ENCODE peak calls at places on chromosome 21, in six cellular contexts. One of them, this sample, is unnamed.

GRCh38 chr21:27761623-27762022 is 794.7 kb upstream of the ADAMTS5 start:
- DNase-seq in tibial nerve: no peak
- DNase-seq in uterus: no peak
- DNase-seq in HCT116: no peak
- DNase-seq in A549: no peak
- DNase-seq in testis: no peak
- DNase-seq in this sample: no peak

GRCh38 chr21:34598931-34599400 is 15.9 kb downstream of the RCAN1 start:
- DNase-seq in A549: no peak
- DNase-seq in uterus: no peak
- DNase-seq in HCT116: peak; percentile 63
- DNase-seq in tibial nerve: no peak
- DNase-seq in testis: no peak
- DNase-seq in this sample: no peak

GRCh38 chr21:18340387-18340942 is 63.1 kb downstream of the TMPRSS15 start:
- DNase-seq in A549: no peak
- DNase-seq in HCT116: no peak
- DNase-seq in tibial nerve: no peak
- DNase-seq in testis: no peak
- DNase-seq in uterus: no peak
- DNase-seq in this sample: no peak

GRCh38 chr21:26717146-26717739 is 128.0 kb downstream of the ADAMTS1 start:
- DNase-seq in testis: no peak
- DNase-seq in uterus: no peak
- DNase-seq in HCT116: no peak
- DNase-seq in tibial nerve: no peak
- DNase-seq in A549: peak; percentile 4
- DNase-seq in this sample: no peak

GRCh38 chr21:26405071-26405470 is 168.0 kb downstream of the CYYR1 start:
- DNase-seq in HCT116: no peak
- DNase-seq in uterus: no peak
- DNase-seq in testis: no peak
- DNase-seq in A549: no peak
- DNase-seq in tibial nerve: no peak
- DNase-seq in this sample: no peak

GRCh38 chr21:20020032-20020431 is 978.2 kb upstream of the NCAM2 start:
- DNase-seq in tibial nerve: no peak
- DNase-seq in uterus: no peak
- DNase-seq in testis: no peak
- DNase-seq in A549: no peak
- DNase-seq in HCT116: no peak
- DNase-seq in this sample: no peak

GRCh38 chr21:19321688-19322087 is 918.1 kb upstream of the TMPRSS15 start:
- DNase-seq in A549: no peak
- DNase-seq in testis: no peak
- DNase-seq in uterus: no peak
- DNase-seq in HCT116: no peak
- DNase-seq in tibial nerve: no peak
- DNase-seq in this sample: no peak

GRCh38 chr21:24899138-24899537 is 708.1 kb downstream of the MRPL39 start:
- DNase-seq in testis: no peak
- DNase-seq in tibial nerve: no peak
- DNase-seq in A549: no peak
- DNase-seq in HCT116: no peak
- DNase-seq in uterus: no peak
- DNase-seq in this sample: no peak

GRCh38 chr21:39307466-39307865 is 6.0 kb downstream of the BRWD1 start:
- DNase-seq in HCT116: no peak
- DNase-seq in uterus: no peak
- DNase-seq in testis: no peak
- DNase-seq in tibial nerve: no peak
- DNase-seq in A549: no peak
- DNase-seq in this sample: no peak

GRCh38 chr21:26842976-26843911 is 2.0 kb downstream of the ADAMTS1 start:
- DNase-seq in uterus: peak; percentile 96
- DNase-seq in HCT116: no peak
- DNase-seq in testis: peak; percentile 92
- DNase-seq in A549: peak; percentile 67
- DNase-seq in tibial nerve: peak; percentile 93
- DNase-seq in this sample: peak; percentile 95

GRCh38 chr21:25790122-25790951 is 55.6 kb downstream of the GABPA start:
- DNase-seq in A549: peak; percentile 44
- DNase-seq in testis: no peak
- DNase-seq in tibial nerve: no peak
- DNase-seq in uterus: no peak
- DNase-seq in HCT116: peak; percentile 34
- DNase-seq in this sample: no peak

GRCh38 chr21:34202553-34203332 is 129.4 kb downstream of the MRPS6 start:
- DNase-seq in A549: peak; percentile 14
- DNase-seq in tibial nerve: no peak
- DNase-seq in uterus: peak; percentile 60
- DNase-seq in HCT116: peak; percentile 3
- DNase-seq in testis: peak; percentile 74
- DNase-seq in this sample: peak; percentile 82

GRCh38 chr21:34870246-34870645 is 178.9 kb downstream of the RUNX1 start:
- DNase-seq in A549: no peak
- DNase-seq in testis: no peak
- DNase-seq in tibial nerve: no peak
- DNase-seq in uterus: no peak
- DNase-seq in HCT116: no peak
- DNase-seq in this sample: no peak

GRCh38 chr21:39694750-39695149 is 50.2 kb upstream of the IGSF5 start:
- DNase-seq in A549: no peak
- DNase-seq in testis: no peak
- DNase-seq in HCT116: no peak
- DNase-seq in tibial nerve: no peak
- DNase-seq in uterus: no peak
- DNase-seq in this sample: no peak

GRCh38 chr21:25999935-26000582 is 170.5 kb downstream of the APP start:
- DNase-seq in tibial nerve: no peak
- DNase-seq in uterus: no peak
- DNase-seq in HCT116: no peak
- DNase-seq in A549: no peak
- DNase-seq in testis: no peak
- DNase-seq in this sample: no peak

GRCh38 chr21:26123012-26123411 is 47.6 kb downstream of the APP start:
- DNase-seq in tibial nerve: no peak
- DNase-seq in A549: no peak
- DNase-seq in testis: no peak
- DNase-seq in uterus: no peak
- DNase-seq in HCT116: no peak
- DNase-seq in this sample: no peak

GRCh38 chr21:26170471-26171309 is at the start of gene APP:
- DNase-seq in testis: peak; percentile 90
- DNase-seq in uterus: peak; percentile 83
- DNase-seq in A549: peak; percentile 57
- DNase-seq in HCT116: peak; percentile 19
- DNase-seq in tibial nerve: peak; percentile 79
- DNase-seq in this sample: peak; percentile 87

DNA sequence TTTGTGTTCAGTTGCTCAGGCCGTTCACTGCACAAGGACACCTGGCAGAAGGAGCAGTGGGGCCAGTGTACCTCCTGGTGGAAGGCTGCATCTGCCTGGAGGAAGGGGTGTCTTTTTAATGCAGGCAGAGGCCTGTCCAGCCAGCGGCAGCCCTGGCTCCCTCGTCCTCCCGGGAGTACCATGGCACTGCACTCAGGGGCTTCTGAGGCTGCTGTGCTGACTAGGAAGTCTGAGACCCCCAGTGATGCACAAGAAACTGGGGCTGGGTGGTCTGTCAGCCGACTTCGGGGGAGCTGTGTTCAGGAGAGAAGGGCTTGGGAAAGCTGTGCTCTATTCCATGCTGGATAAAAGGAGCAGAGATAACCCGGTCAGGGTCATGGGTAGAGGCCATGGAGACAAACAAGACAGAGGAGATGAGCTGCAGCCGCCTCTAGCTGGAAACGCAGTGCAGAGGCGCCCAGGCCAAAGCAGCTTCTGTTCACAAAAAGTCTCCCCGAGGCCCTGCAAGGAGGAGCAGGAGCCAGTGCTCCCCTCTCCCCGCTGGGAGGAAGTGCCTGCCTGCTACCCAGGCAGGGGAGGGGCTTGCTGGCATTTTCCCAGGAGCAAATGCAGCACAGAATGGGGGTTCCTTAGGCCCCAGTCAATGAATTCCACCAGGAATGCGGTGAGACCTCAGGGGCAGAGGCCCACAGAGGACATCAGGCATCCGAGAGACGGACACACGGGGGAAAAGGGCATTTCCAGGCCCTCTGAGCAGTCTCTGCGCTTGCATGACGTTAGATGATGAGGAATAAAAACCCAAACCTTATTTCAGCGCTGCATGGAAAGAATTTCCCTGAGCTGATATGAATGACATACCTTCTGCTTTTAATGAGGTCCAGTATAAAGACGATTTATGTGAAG is 17.2 kb upstream of the C2CD2 start:
- DNase-seq in A549: no peak
- DNase-seq in uterus: peak; percentile 9
- DNase-seq in tibial nerve: no peak
- DNase-seq in HCT116: no peak
- DNase-seq in testis: peak; percentile 6
- DNase-seq in this sample: no peak
- H3K4me1 ChIP-seq in A549: peaks cover 2% of the 10 kb centered on the region
- H3K4me1 ChIP-seq in uterus: no peaks in the 10 kb centered on the region
- H3K4me1 ChIP-seq in tibial nerve: no peaks in the 10 kb centered on the region
- H3K4me1 ChIP-seq in HCT116: no peaks in the 10 kb centered on the region
- H3K4me1 ChIP-seq in testis: no peaks in the 10 kb centered on the region
- H3K4me1 ChIP-seq in this sample: no peaks in the 10 kb centered on the region

DNA sequence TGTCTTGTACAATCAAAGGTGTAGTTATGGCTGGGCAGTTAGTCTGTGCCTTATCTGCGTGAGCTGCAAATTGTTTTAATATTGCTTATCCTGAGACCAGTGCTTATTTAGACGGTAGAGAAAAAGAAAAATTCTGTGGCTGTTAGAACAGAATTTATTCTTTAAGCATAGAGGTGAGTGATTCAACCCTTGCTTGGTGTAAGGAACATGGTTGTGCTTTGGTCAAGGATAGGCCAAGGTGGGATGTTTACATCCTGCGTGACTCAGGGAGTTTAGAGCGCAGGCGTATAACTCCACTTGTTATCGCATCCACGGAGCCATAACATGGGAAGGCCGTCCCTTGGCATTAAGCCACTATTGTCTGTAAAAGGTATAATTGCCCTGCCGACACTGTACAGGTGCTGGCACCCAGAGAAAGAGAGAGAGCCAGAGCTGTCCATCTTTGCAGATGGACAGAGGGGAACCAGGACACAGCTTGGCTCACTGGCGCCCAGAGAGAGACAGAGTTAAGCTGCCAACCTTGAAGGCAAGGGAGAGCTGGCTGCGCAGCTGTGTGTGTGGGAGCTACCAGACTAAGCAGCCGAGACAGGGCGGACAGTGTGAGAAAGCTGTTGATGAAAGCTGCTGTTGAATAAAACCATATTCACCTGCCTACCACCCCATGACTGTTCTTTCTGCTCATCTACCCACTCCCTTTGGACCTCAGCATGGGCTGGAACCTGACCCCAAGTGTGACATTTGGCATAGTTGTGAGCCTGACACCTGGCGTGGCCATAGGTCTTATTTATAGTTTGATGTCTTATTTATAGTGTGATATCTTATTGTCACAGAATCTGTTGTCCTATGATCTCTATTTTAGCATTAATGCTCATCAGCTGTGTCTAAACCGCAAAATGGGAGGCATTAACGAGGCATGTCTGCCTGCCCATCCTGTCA is 200.5 kb downstream of the DYRK1A start:
- DNase-seq in tibial nerve: no peak
- DNase-seq in testis: peak; percentile 80
- DNase-seq in A549: no peak
- DNase-seq in uterus: peak; percentile 45
- DNase-seq in HCT116: no peak
- DNase-seq in this sample: no peak
- TF ChIP-seq POLR2A in tibial nerve: no peak
- TF ChIP-seq POLR2A in testis: no peak
- TF ChIP-seq POLR2A in A549: no peak
- TF ChIP-seq POLR2A in uterus: no peak
- TF ChIP-seq POLR2A in HCT116: no peak
- TF ChIP-seq POLR2A in this sample: no peak

DNA sequence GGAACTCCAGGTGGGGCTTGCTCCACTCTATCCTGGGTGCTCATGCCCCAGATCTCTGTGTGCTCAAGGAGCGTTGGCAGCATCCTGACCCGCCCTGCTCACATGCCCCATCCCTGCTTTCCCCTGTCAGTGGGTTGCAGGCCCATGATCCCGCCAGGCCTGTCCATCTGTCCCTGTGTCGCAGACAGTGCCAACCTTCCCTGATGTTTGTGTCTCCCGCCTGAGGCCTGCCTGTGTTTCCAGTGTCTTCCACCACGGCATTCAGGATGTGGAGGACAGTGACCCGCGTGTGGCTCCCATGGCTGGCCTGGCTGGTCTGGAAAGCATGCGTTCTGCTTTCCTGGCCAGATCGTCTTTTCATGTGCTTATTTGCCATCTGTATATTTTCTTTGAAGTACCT is 82.9 kb downstream of the PCBP3 start:
- DNase-seq in uterus: no peak
- DNase-seq in HCT116: no peak
- DNase-seq in A549: no peak
- DNase-seq in tibial nerve: no peak
- DNase-seq in testis: no peak
- DNase-seq in this sample: no peak
- H3K27ac ChIP-seq in uterus: no peak overlapping the region
- H3K27ac ChIP-seq in HCT116: no peak overlapping the region
- H3K27ac ChIP-seq in A549: no peak overlapping the region
- H3K27ac ChIP-seq in tibial nerve: no peak overlapping the region
- H3K27ac ChIP-seq in testis: no peak overlapping the region
- H3K27ac ChIP-seq in this sample: no peak overlapping the region

GRCh38 chr21:15014220-15014619 is 50.6 kb downstream of the NRIP1 start:
- DNase-seq in uterus: no peak
- DNase-seq in testis: no peak
- DNase-seq in A549: no peak
- DNase-seq in HCT116: no peak
- DNase-seq in tibial nerve: no peak
- DNase-seq in this sample: no peak

GRCh38 chr21:15009964-15010363 is 54.8 kb downstream of the NRIP1 start:
- DNase-seq in HCT116: no peak
- DNase-seq in A549: no peak
- DNase-seq in tibial nerve: no peak
- DNase-seq in testis: no peak
- DNase-seq in uterus: no peak
- DNase-seq in this sample: no peak

GRCh38 chr21:15015622-15016471 is 49.0 kb downstream of the NRIP1 start:
- DNase-seq in uterus: no peak
- DNase-seq in testis: no peak
- DNase-seq in HCT116: no peak
- DNase-seq in tibial nerve: no peak
- DNase-seq in A549: peak; percentile 40
- DNase-seq in this sample: no peak

GRCh38 chr21:15010645-15011044 is 54.2 kb downstream of the NRIP1 start:
- DNase-seq in testis: no peak
- DNase-seq in uterus: no peak
- DNase-seq in tibial nerve: no peak
- DNase-seq in HCT116: no peak
- DNase-seq in A549: no peak
- DNase-seq in this sample: no peak

DNA sequence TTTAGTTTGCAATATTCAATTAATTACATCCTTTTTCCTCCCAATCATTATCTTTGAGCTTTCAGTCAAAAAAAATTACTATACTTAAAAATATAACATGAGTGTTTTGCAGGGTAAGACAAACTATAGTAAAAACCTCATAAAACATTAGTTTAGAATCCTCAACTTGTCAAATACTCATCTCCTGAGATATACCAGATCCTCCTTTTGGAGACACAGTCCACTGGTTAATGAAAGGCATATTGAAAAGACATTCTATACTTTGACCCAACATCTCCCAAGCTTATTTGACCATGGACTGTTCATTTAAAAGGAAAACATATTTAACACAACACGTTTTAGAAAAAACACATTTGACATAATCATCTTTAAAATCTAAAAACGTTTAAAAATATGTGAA is 52.8 kb downstream of the NRIP1 start:
- DNase-seq in tibial nerve: no peak
- DNase-seq in uterus: no peak
- DNase-seq in HCT116: no peak
- DNase-seq in testis: no peak
- DNase-seq in A549: no peak
- DNase-seq in this sample: no peak
- H3K4me1 ChIP-seq in tibial nerve: no peaks in the 10 kb centered on the region
- H3K4me1 ChIP-seq in uterus: no peaks in the 10 kb centered on the region
- H3K4me1 ChIP-seq in HCT116: no peaks in the 10 kb centered on the region
- H3K4me1 ChIP-seq in testis: peaks cover 5% of the 10 kb centered on the region
- H3K4me1 ChIP-seq in A549: peaks cover 33% of the 10 kb centered on the region
- H3K4me1 ChIP-seq in this sample: no peaks in the 10 kb centered on the region